ENCODE peak calls at places on chromosome 10, in ten cellular contexts. Q is upper lobe of right lung, Y is nephron progenitor cell, U is cardiac muscle cell, V is GM10248, E is astrocyte of the spinal cord, F is WTC11, J is MCF 10A, A is gastrocnemius medialis, L is progenitor cell of endocrine pancreas. M is an unnamed sample.

GRCh38 chr10:11197266-11197712 is 179.6 kb downstream of the CELF2 start:
- DNase-seq in Q (peak; percentile 67), Y (no peak), U (no peak), V (peak; percentile 47), E (no peak), F (no peak), J (no peak), A (no peak), L (no peak), M (peak; percentile 43)

GRCh38 chr10:106582291-106582690 is 582.2 kb downstream of the SORCS1 start:
- DNase-seq in Q (no peak), Y (no peak), U (no peak), V (no peak), E (no peak), F (no peak), J (peak; percentile 35), A (no peak), L (no peak), M (no peak)

GRCh38 chr10:91798736-91799579 is 732 bp downstream of the TNKS2 start:
- DNase-seq in Q (peak; percentile 77), Y (no peak), U (no peak), V (peak; percentile 53), E (peak; percentile 50), F (peak; percentile 55), J (peak; percentile 65), A (no peak), L (peak; percentile 15), M (peak; percentile 46)

GRCh38 chr10:35262436-35262835 is 73.9 kb upstream of the CCNY start:
- DNase-seq in Q (no peak), Y (no peak), U (no peak), V (no peak), E (no peak), F (no peak), J (no peak), A (no peak), L (no peak), M (no peak)

GRCh38 chr10:128070161-128070560 is 56.1 kb downstream of the MKI67 start:
- DNase-seq in Q (peak; percentile 29), Y (no peak), U (no peak), V (no peak), E (no peak), F (no peak), J (no peak), A (no peak), L (no peak), M (no peak)

GRCh38 chr10:43691503-43691902 is 42.8 kb upstream of the ZNF32 start:
- DNase-seq in Q (no peak), Y (no peak), U (no peak), V (no peak), E (no peak), F (no peak), J (peak; percentile 64), A (no peak), L (no peak), M (no peak)

GRCh38 chr10:53111529-53111928 is 338.9 kb upstream of the MBL2 start:
- DNase-seq in Q (no peak), Y (no peak), U (no peak), V (no peak), E (no peak), F (no peak), J (no peak), A (no peak), L (no peak), M (no peak)

GRCh38 chr10:6776170-6776569 is 196.1 kb upstream of the PRKCQ start:
- DNase-seq in Q (no peak), Y (no peak), U (no peak), V (no peak), E (no peak), F (no peak), J (no peak), A (no peak), L (no peak), M (no peak)

GRCh38 chr10:27223964-27224363 is 16.6 kb downstream of the ACBD5 start:
- DNase-seq in Q (no peak), Y (peak; percentile 17), U (peak; percentile 53), V (no peak), E (peak; percentile 39), F (peak; percentile 28), J (peak; percentile 55), A (no peak), L (no peak), M (no peak)
- TF ChIP-seq CTCF in Q (peak; percentile 70), Y (peak; percentile 49), U (peak; percentile 60), V (peak; percentile 71), E (peak; percentile 60), F (peak; percentile 62), J (peak; percentile 31), A (peak; percentile 13), L (peak; percentile 69), M (peak; percentile 41)

GRCh38 chr10:71647526-71648354 is 71.8 kb downstream of the C10orf105 start:
- DNase-seq in Q (no peak), Y (peak; percentile 52), U (no peak), V (no peak), E (no peak), F (peak; percentile 69), J (no peak), A (no peak), L (no peak), M (no peak)
- TF ChIP-seq CTCF in Q (peak; percentile 50), Y (peak; percentile 57), U (peak; percentile 43), V (peak; percentile 19), E (peak; percentile 53), F (peak; percentile 48), J (peak; percentile 28), A (peak; percentile 20), L (peak; percentile 66), M (no peak)

GRCh38 chr10:113519616-113520015 is 33.2 kb upstream of the HABP2 start:
- DNase-seq in Q (no peak), Y (no peak), U (no peak), V (no peak), E (no peak), F (no peak), J (no peak), A (no peak), L (no peak), M (no peak)
- TF ChIP-seq CTCF in Q (no peak), Y (no peak), U (no peak), V (no peak), E (no peak), F (no peak), J (no peak), A (no peak), L (no peak), M (no peak)

GRCh38 chr10:103918053-103918846 is at the start of gene STN1:
- DNase-seq in Q (peak; percentile 99), Y (peak; percentile 96), U (peak; percentile 98), V (peak; percentile 98), E (peak; percentile 98), F (peak; percentile 98), J (peak; percentile 94), A (peak; percentile 98), L (peak; percentile 92), M (peak; percentile 98)
- TF ChIP-seq CTCF in Q (peak; percentile 24), Y (peak; percentile 11), U (no peak), V (no peak), E (no peak), F (no peak), J (no peak), A (no peak), L (peak; percentile 48), M (no peak)

GRCh38 chr10:5589963-5590511 is 65.3 kb downstream of the CALML3 start:
- DNase-seq in Q (peak; percentile 29), Y (no peak), U (no peak), V (no peak), E (peak; percentile 77), F (no peak), J (peak; percentile 35), A (no peak), L (no peak), M (no peak)
- TF ChIP-seq CTCF in Q (no peak), Y (no peak), U (peak; percentile 39), V (no peak), E (peak; percentile 45), F (no peak), J (no peak), A (no peak), L (peak; percentile 24), M (no peak)

GRCh38 chr10:102112210-102112817 is 7.9 kb downstream of the LDB1 start:
- DNase-seq in Q (no peak), Y (no peak), U (no peak), V (no peak), E (no peak), F (no peak), J (no peak), A (no peak), L (no peak), M (no peak)
- TF ChIP-seq CTCF in Q (peak; percentile 17), Y (no peak), U (peak; percentile 31), V (peak; percentile 38), E (peak; percentile 21), F (no peak), J (peak; percentile 23), A (no peak), L (peak; percentile 41), M (no peak)

GRCh38 chr10:125802131-125802530 is 20.9 kb downstream of the UROS start:
- DNase-seq in Q (no peak), Y (no peak), U (no peak), V (no peak), E (no peak), F (no peak), J (no peak), A (no peak), L (no peak), M (no peak)
- TF ChIP-seq CTCF in Q (no peak), Y (no peak), U (no peak), V (no peak), E (no peak), F (no peak), J (no peak), A (no peak), L (no peak), M (no peak)

M was measured in GM13976.